ENCODE peak calls at places on chromosomes 4 and X, in four cellular contexts. A is right lobe of liver, U is SJSA1, K is body of pancreas. N is an unnamed sample.

GRCh38 chr4:93186846-93187245 is 641.7 kb upstream of the ATOH1 start:
- DNase-seq in A (no peak), U (no peak), K (no peak), N (no peak)

GRCh38 chrX:30570505-30570904 is 7.1 kb downstream of the TASL start:
- DNase-seq in A (no peak), U (no peak), K (no peak), N (no peak)

GRCh38 chrX:50723006-50723405 is 91.0 kb downstream of the SHROOM4 start:
- DNase-seq in A (no peak), U (no peak), K (no peak), N (no peak)

GRCh38 chr4:95838192-95838591 is 1.7 kb upstream of the PDHA2 start:
- DNase-seq in A (no peak), U (no peak), K (no peak), N (no peak)

GRCh38 chr4:154626793-154627484 is 14.5 kb upstream of the FGG start:
- DNase-seq in A (peak; percentile 79), U (no peak), K (peak; percentile 67), N (peak; percentile 87)

GRCh38 chrX:85499400-85499799 is 119.9 kb upstream of the POF1B start:
- DNase-seq in A (no peak), U (no peak), K (no peak), N (no peak)

GRCh38 chr4:155515444-155515843 is 138.7 kb upstream of the MAP9 start:
- DNase-seq in A (no peak), U (no peak), K (no peak), N (no peak)

GRCh38 chr4:152748619-152749018 is 30.9 kb downstream of the TIGD4 start:
- DNase-seq in A (no peak), U (no peak), K (no peak), N (no peak)

GRCh38 chrX:12237771-12238170 is 99.5 kb downstream of the FRMPD4 start:
- DNase-seq in A (no peak), U (no peak), K (no peak), N (no peak)

GRCh38 chr4:136505020-136505419 is 1027.3 kb downstream of the PCDH18 start:
- DNase-seq in A (no peak), U (no peak), K (no peak), N (no peak)

GRCh38 chr4:132593717-132594400 is 555.2 kb upstream of the PCDH10 start:
- DNase-seq in A (no peak), U (no peak), K (no peak), N (no peak)

GRCh38 chr4:101348367-101348827 is 1.1 kb upstream of the PPP3CA start:
- DNase-seq in A (peak; percentile 39), U (no peak), K (no peak), N (no peak)

GRCh38 chr4:43968041-43968440 is 480.6 kb downstream of the KCTD8 start:
- DNase-seq in A (no peak), U (no peak), K (no peak), N (peak; percentile 32)

GRCh38 chr4:155705664-155706063 is 39.0 kb downstream of the GUCY1A1 start:
- DNase-seq in A (no peak), U (no peak), K (no peak), N (no peak)

GRCh38 chr4:96675420-96675819 is 835.5 kb downstream of the PDHA2 start:
- DNase-seq in A (no peak), U (no peak), K (no peak), N (no peak)

GRCh38 chr4:151199496-151200190 is 77.3 kb upstream of the PRSS48 start:
- DNase-seq in A (no peak), U (no peak), K (no peak), N (no peak)

GRCh38 chrX:3526084-3526483 is 179.6 kb upstream of the MXRA5 start:
- DNase-seq in A (no peak), U (no peak), K (no peak), N (no peak)

GRCh38 chr4:21046121-21046520 is 345.9 kb downstream of the PACRGL start:
- DNase-seq in A (no peak), U (no peak), K (no peak), N (no peak)

GRCh38 chrX:132488092-132488749 is 617 bp downstream of the MBNL3 start:
- DNase-seq in A (no peak), U (no peak), K (peak; percentile 38), N (no peak)

GRCh38 chr4:97238956-97239698 is 904.1 kb downstream of the STPG2 start:
- DNase-seq in A (no peak), U (no peak), K (no peak), N (no peak)

GRCh38 chrX:136762820-136763452 is 17.8 kb downstream of the ARHGEF6 start:
- DNase-seq in A (no peak), U (no peak), K (no peak), N (no peak)

GRCh38 chr4:74661427-74662171 is 132.7 kb downstream of the BTC start:
- DNase-seq in A (no peak), U (no peak), K (no peak), N (no peak)

GRCh38 chrX:69161371-69161770 is 3.9 kb downstream of the PJA1 start:
- DNase-seq in A (no peak), U (no peak), K (no peak), N (no peak)

GRCh38 chr4:104735174-104735573 is 240.5 kb upstream of the CXXC4 start:
- DNase-seq in A (no peak), U (no peak), K (no peak), N (no peak)

GRCh38 chrX:129493643-129494042 is 29.6 kb downstream of the SMARCA1 start:
- DNase-seq in A (no peak), U (no peak), K (no peak), N (no peak)

GRCh38 chr4:152342293-152342692 is 193.6 kb downstream of the FBXW7 start:
- DNase-seq in A (no peak), U (no peak), K (no peak), N (no peak)

GRCh38 chr4:133581971-133582619 is 433.0 kb downstream of the PCDH10 start:
- DNase-seq in A (no peak), U (no peak), K (no peak), N (no peak)

GRCh38 chrX:16573781-16574180 is 76.2 kb upstream of the S100G start:
- DNase-seq in A (no peak), U (no peak), K (no peak), N (no peak)

GRCh38 chr4:1200425-1201035 is 28.1 kb upstream of the SPON2 start:
- DNase-seq in A (peak; percentile 22), U (peak; percentile 65), K (peak; percentile 41), N (peak; percentile 71)

GRCh38 chr4:154738426-154738825 is 5.4 kb upstream of the LRAT start:
- DNase-seq in A (no peak), U (no peak), K (no peak), N (no peak)

GRCh38 chrX:130100180-130100579 is 10.1 kb downstream of the ELF4 start:
- DNase-seq in A (no peak), U (no peak), K (peak; percentile 48), N (no peak)

GRCh38 chrX:13721819-13722527 is 12.4 kb downstream of the TRAPPC2 start:
- DNase-seq in A (no peak), U (no peak), K (peak; percentile 62), N (no peak)

GRCh38 chr4:113397114-113397701 is 347.8 kb downstream of the ANK2 start:
- DNase-seq in A (no peak), U (no peak), K (no peak), N (no peak)

GRCh38 chr4:180380733-180381132 is 1862.5 kb upstream of the TENM3 start:
- DNase-seq in A (no peak), U (no peak), K (no peak), N (no peak)

GRCh38 chrX:2469196-2469685 is 31.5 kb downstream of the DHRSX start:
- DNase-seq in A (no peak), U (no peak), K (no peak), N (no peak)

GRCh38 chrX:2474963-2475726 is 25.6 kb downstream of the DHRSX start:
- DNase-seq in A (no peak), U (no peak), K (no peak), N (peak; percentile 16)

GRCh38 chrX:2474280-2474962 is 26.4 kb downstream of the DHRSX start:
- DNase-seq in A (no peak), U (no peak), K (no peak), N (peak; percentile 6)

GRCh38 chrX:2468406-2469195 is 32.2 kb downstream of the DHRSX start:
- DNase-seq in A (no peak), U (no peak), K (no peak), N (no peak)

DNA sequence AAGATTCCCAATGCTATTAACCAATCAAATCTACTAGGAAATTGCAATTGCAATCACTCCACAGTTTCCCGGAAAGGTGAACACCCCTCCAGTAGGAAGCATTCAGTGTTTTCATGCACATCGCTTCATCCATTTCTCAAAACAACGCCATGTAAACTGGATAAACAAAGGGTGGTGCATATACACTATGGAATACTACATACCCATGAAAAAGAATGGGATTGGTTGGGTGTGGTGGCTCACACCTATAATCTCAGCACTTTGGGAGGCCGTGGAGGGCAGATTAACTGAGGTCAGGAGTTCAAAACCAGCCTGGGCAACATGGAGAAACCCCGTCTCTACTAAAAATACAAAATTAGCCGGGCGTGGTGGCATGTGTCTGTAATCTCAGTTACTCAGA is 29.1 kb downstream of the DHRSX start:
- DNase-seq in A (no peak), U (no peak), K (no peak), N (no peak)
- H3K9me3 ChIP-seq in A (no peaks in the 10 kb centered on the region), U (no peaks in the 10 kb centered on the region), K (no peaks in the 10 kb centered on the region), N (no peaks in the 10 kb centered on the region)

GRCh38 chr4:11774346-11774745 is 345.7 kb upstream of the HS3ST1 start:
- DNase-seq in A (no peak), U (no peak), K (no peak), N (no peak)

GRCh38 chr4:11773798-11774197 is 345.1 kb upstream of the HS3ST1 start:
- DNase-seq in A (no peak), U (no peak), K (no peak), N (no peak)

GRCh38 chr4:11782859-11783258 is 354.2 kb upstream of the HS3ST1 start:
- DNase-seq in A (no peak), U (no peak), K (no peak), N (no peak)

GRCh38 chr4:11777447-11777846 is 348.8 kb upstream of the HS3ST1 start:
- DNase-seq in A (no peak), U (no peak), K (no peak), N (no peak)
- H3K9me3 ChIP-seq in A (no peaks in the 10 kb centered on the region), U (no peaks in the 10 kb centered on the region), K (no peaks in the 10 kb centered on the region), N (no peaks in the 10 kb centered on the region)

DNA sequence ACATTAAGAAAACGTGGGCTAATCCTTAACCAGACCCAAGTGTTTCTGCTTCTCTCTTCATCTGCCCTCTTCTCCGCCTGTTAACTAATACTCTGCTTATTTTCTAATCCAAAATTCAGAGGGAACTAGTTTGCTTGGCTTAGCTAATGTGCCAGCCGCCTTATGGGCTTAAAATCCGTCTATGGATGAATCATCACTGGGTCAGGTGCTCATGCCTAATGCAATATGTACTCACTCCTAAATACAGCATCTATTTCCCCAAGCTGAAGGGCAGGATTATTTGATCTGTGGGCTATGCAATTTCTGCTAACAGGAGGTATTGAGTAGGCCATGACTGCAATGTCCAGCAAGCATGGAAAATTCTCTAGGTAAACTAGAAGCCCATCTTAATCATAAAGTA is 12.4 kb downstream of the DYNLT3 start:
- DNase-seq in A (no peak), U (no peak), K (no peak), N (no peak)
- H3K9me3 ChIP-seq in A (no peaks in the 10 kb centered on the region), U (no peaks in the 10 kb centered on the region), K (no peaks in the 10 kb centered on the region), N (no peaks in the 10 kb centered on the region)

GRCh38 chr4:11599044-11599443 is 170.3 kb upstream of the HS3ST1 start:
- DNase-seq in A (no peak), U (no peak), K (no peak), N (no peak)
- H3K9me3 ChIP-seq in A (no peaks in the 10 kb centered on the region), U (no peaks in the 10 kb centered on the region), K (no peaks in the 10 kb centered on the region), N (no peaks in the 10 kb centered on the region)

GRCh38 chrX:81291996-81292395 is 90.1 kb downstream of the SH3BGRL start:
- DNase-seq in A (no peak), U (no peak), K (no peak), N (no peak)

GRCh38 chrX:81294101-81294500 is 92.2 kb downstream of the SH3BGRL start:
- DNase-seq in A (no peak), U (no peak), K (no peak), N (no peak)
- H3K9me3 ChIP-seq in A (no peaks in the 10 kb centered on the region), U (no peaks in the 10 kb centered on the region), K (no peaks in the 10 kb centered on the region), N (no peaks in the 10 kb centered on the region)

N was measured in upper lobe of right lung.